ENCODE peak calls at places on chromosomes 12 and 14, in four cellular contexts. W is activated T-helper 2 cell treated with anti-CD3 and anti-CD28 coated beads, Interferon-gamma antibody, Interleukin-2, Interleukin-4, amounts not matched to agents 10 μg/mL and 5 μg/mL and 100 μg/mL, durations not matched to agents 14 hours and 24 hours and 36 hours; P is NCI-H1417; T is lower leg skin. S is an unnamed sample.

GRCh38 chr12:56990648-56991318 is 15.6 kb downstream of the ZBTB39 start:
- DNase-seq in T (peak), P (no peak), W (no peak), S (no peak)

GRCh38 chr14:89166650-89167049 is 250.4 kb downstream of the FOXN3 start:
- DNase-seq in W (no peak), T (no peak), P (no peak), S (no peak)

GRCh38 chr12:20489645-20490044 is 121.3 kb downstream of the PDE3A start:
- DNase-seq in W (no peak), T (no peak), P (no peak), S (no peak)

GRCh38 chr14:81144811-81145598 is 75.8 kb downstream of the GTF2A1 start:
- DNase-seq in T (no peak), P (no peak), W (no peak), S (no peak)

GRCh38 chr12:7137868-7138267 is 7.7 kb downstream of the CLSTN3 start:
- DNase-seq in T (no peak), P (no peak), W (no peak), S (no peak)

GRCh38 chr14:72614891-72615410 is 278.9 kb downstream of the DPF3 start:
- DNase-seq in P (no peak), T (peak), W (no peak), S (no peak)

GRCh38 chr14:39673141-39674133 is 241.2 kb upstream of the FBXO33 start:
- DNase-seq in T (no peak), W (no peak), P (no peak), S (no peak)

GRCh38 chr12:113577464-113578121 is 105.9 kb upstream of the LHX5 start:
- DNase-seq in P (no peak), W (no peak), T (no peak), S (no peak)

GRCh38 chr14:23640524-23641141 is 4.5 kb downstream of the DHRS2 start:
- DNase-seq in P (peak), T (peak), W (no peak), S (peak)

GRCh38 chr14:75877884-75878283 is 103.9 kb downstream of the TGFB3 start:
- DNase-seq in W (no peak), T (no peak), P (no peak), S (peak)

GRCh38 chr14:74658535-74659130 is 46.6 kb upstream of the LTBP2 start:
- DNase-seq in P (no peak), W (no peak), T (no peak), S (no peak)

GRCh38 chr12:125786143-125786542 is 720.9 kb downstream of the AACS start:
- DNase-seq in P (no peak), W (no peak), T (no peak), S (no peak)

GRCh38 chr12:39127401-39127800 is 222.0 kb upstream of the CPNE8 start:
- DNase-seq in W (no peak), T (no peak), P (no peak), S (no peak)

GRCh38 chr12:92886131-92886530 is 43.0 kb downstream of the EEA1 start:
- DNase-seq in T (no peak), P (no peak), W (no peak), S (no peak)

GRCh38 chr14:65933400-65934068 is 521.0 kb downstream of the FUT8 start:
- DNase-seq in P (no peak), W (no peak), T (no peak), S (no peak)

GRCh38 chr12:32125455-32126084 is 18.9 kb downstream of the BICD1 start:
- DNase-seq in P (no peak), T (no peak), W (no peak), S (no peak)

GRCh38 chr12:20451759-20452158 is 83.4 kb downstream of the PDE3A start:
- DNase-seq in P (no peak), T (no peak), W (no peak), S (no peak)

GRCh38 chr12:15074351-15074750 is 101.5 kb downstream of the PDE6H start:
- DNase-seq in T (no peak), W (no peak), P (no peak), S (no peak)

GRCh38 chr12:52224154-52224553 is 8.9 kb upstream of the KRT7 start:
- DNase-seq in W (no peak), P (no peak), T (no peak), S (no peak)

S was measured in NCI-H2171 treated with DMSO at 0.1 percent for 48 hours.